ENCODE peak calls at places on chromosomes 11 and 22, in seven cellular contexts. R, S, V, A, H, Y and W are unnamed samples.

GRCh38 chr22:47042861-47043496 is 280.5 kb downstream of the TBC1D22A start:
- DNase-seq in R (no peak), S (no peak), V (no peak), A (no peak), H (no peak), Y (no peak), W (no peak)

GRCh38 chr22:34814260-34814659 is 251.7 kb upstream of the ISX start:
- DNase-seq in R (no peak), S (no peak), V (no peak), A (no peak), H (no peak), Y (no peak), W (no peak)

GRCh38 chr11:128555606-128556005 is 31.8 kb downstream of the ETS1 start:
- DNase-seq in R (no peak), S (peak; percentile 20), V (no peak), A (no peak), H (no peak), Y (peak; percentile 5), W (peak; percentile 11)

GRCh38 chr11:121965330-121965729 is 150.7 kb downstream of the BLID start:
- DNase-seq in R (peak; percentile 79), S (no peak), V (no peak), A (peak; percentile 28), H (no peak), Y (peak; percentile 65), W (no peak)

GRCh38 chr11:117187799-117188481 is 9.4 kb downstream of the SIDT2 start:
- DNase-seq in R (no peak), S (no peak), V (no peak), A (no peak), H (no peak), Y (no peak), W (no peak)

GRCh38 chr11:72519220-72519881 is 85.0 kb upstream of the CLPB start:
- DNase-seq in R (no peak), S (no peak), V (no peak), A (no peak), H (no peak), Y (no peak), W (peak; percentile 5)

GRCh38 chr22:43439368-43440102 is 27.7 kb downstream of the MPPED1 start:
- DNase-seq in R (no peak), S (no peak), V (no peak), A (no peak), H (no peak), Y (no peak), W (peak; percentile 21)

GRCh38 chr11:4610258-4610935 is 2.4 kb upstream of the TRIM68 start:
- DNase-seq in R (no peak), S (no peak), V (no peak), A (no peak), H (no peak), Y (no peak), W (no peak)